ENCODE peak calls at places on chromosomes 12 and 14, in four cellular contexts. D is activated CD8-positive, alpha-beta memory T cell treated with anti-CD3 and anti-CD28 coated beads, Interleukin-2, amount 50 U/mL, for 4 hours; R is CD4-positive, alpha-beta memory T cell; N is left ventricle myocardium inferior. Z is an unnamed sample.
A peak's percentile ranks its signal among the peaks of the same experiment; 100 is the strongest.

GRCh38 chr14:103480595-103480994 is 42.0 kb downstream of the CKB start:
- DNase-seq in D (no peak), R (peak; percentile 9), N (no peak), Z (no peak)

GRCh38 chr12:104171785-104172563 is 34.0 kb upstream of the NFYB start:
- DNase-seq in D (no peak), R (no peak), N (no peak), Z (peak; percentile 70)

GRCh38 chr12:95605087-95605486 is 53.8 kb upstream of the USP44 start:
- DNase-seq in D (no peak), R (no peak), N (no peak), Z (no peak)

GRCh38 chr14:77053046-77053841 is 24.7 kb upstream of the IRF2BPL start:
- DNase-seq in D (peak; percentile 87), R (peak; percentile 75), N (peak; percentile 80), Z (peak; percentile 91)

GRCh38 chr14:86858043-86858442 is 1134.9 kb downstream of the GALC start:
- DNase-seq in D (no peak), R (no peak), N (no peak), Z (no peak)

GRCh38 chr14:75286313-75286712 is 7.7 kb downstream of the FOS start:
- DNase-seq in D (no peak), R (no peak), N (peak; percentile 48), Z (no peak)

GRCh38 chr14:88914956-88915355 is 90.5 kb downstream of the TTC8 start:
- DNase-seq in D (no peak), R (no peak), N (no peak), Z (no peak)

GRCh38 chr14:90093942-90094595 is 32.3 kb downstream of the KCNK13 start:
- DNase-seq in D (no peak), R (no peak), N (no peak), Z (no peak)

GRCh38 chr12:124453419-124454351 is 113.7 kb downstream of the NCOR2 start:
- DNase-seq in D (peak; percentile 88), R (peak; percentile 74), N (peak; percentile 86), Z (peak; percentile 61)

GRCh38 chr12:124523071-124523470 is 44.3 kb downstream of the NCOR2 start:
- DNase-seq in D (no peak), R (no peak), N (peak; percentile 28), Z (no peak)

GRCh38 chr14:88005978-88006851 is 1.3 kb downstream of the GPR65 start:
- DNase-seq in D (peak; percentile 57), R (peak; percentile 84), N (no peak), Z (no peak)

GRCh38 chr14:59688224-59689170 is 111.9 kb upstream of the CCDC175 start:
- DNase-seq in D (no peak), R (no peak), N (no peak), Z (peak; percentile 75)

GRCh38 chr12:81896771-81897170 is 137.6 kb upstream of the PPFIA2 start:
- DNase-seq in D (no peak), R (no peak), N (no peak), Z (no peak)

GRCh38 chr12:122945047-122945592 is 21.1 kb downstream of the ABCB9 start:
- DNase-seq in D (no peak), R (no peak), N (no peak), Z (no peak)

GRCh38 chr12:93341409-93342044 is 36.2 kb upstream of the NUDT4 start:
- DNase-seq in D (no peak), R (no peak), N (no peak), Z (no peak)

GRCh38 chr12:120669055-120669828 is 17.7 kb upstream of the MLEC start:
- DNase-seq in D (no peak), R (no peak), N (no peak), Z (peak; percentile 90)

GRCh38 chr12:19998968-19999792 is 369.2 kb upstream of the PDE3A start:
- DNase-seq in D (no peak), R (no peak), N (no peak), Z (no peak)

GRCh38 chr12:31339831-31340622 is 14.1 kb upstream of the SINHCAF start:
- DNase-seq in D (no peak), R (no peak), N (no peak), Z (no peak)

GRCh38 chr12:109033239-109034196 is 12.7 kb upstream of the SVOP start:
- DNase-seq in D (no peak), R (no peak), N (no peak), Z (no peak)

GRCh38 chr14:61516125-61516740 is 179.1 kb upstream of the HIF1A start:
- DNase-seq in D (no peak), R (no peak), N (no peak), Z (no peak)

GRCh38 chr12:32331133-32331532 is 68.2 kb upstream of the FGD4 start:
- DNase-seq in D (no peak), R (no peak), N (no peak), Z (no peak)

GRCh38 chr14:97866664-97867063 is 1069.5 kb downstream of the VRK1 start:
- DNase-seq in D (no peak), R (no peak), N (no peak), Z (no peak)

GRCh38 chr14:50679674-50680073 is 11.6 kb upstream of the SAV1 start:
- DNase-seq in D (no peak), R (no peak), N (no peak), Z (no peak)

Z was measured in D341Med.